ENCODE peak calls at places on chromosomes 4 and X, in nine cellular contexts. V is psoas muscle, B is fibroblast of the aortic adventitia, O is mucosa of descending colon, G is vagina, X is body of pancreas, W is SK-N-SH, N is lower leg skin, E is upper lobe of right lung. D is an unnamed sample.

GRCh38 chrX:68462653-68463052 is 29.4 kb upstream of the OPHN1 start:
- DNase-seq in E (no peak), G (no peak), N (no peak), B (peak), V (no peak), W (no peak), X (peak), O (no peak), D (peak)

GRCh38 chr4:68951078-68951805 is at the start of gene UGT2A3:
- DNase-seq in N (no peak), V (no peak), W (no peak), B (no peak), G (no peak), E (no peak), O (peak), X (peak), D (peak)

GRCh38 chrX:13983734-13984133 is 46.0 kb downstream of the GEMIN8 start:
- DNase-seq in G (no peak), X (no peak), E (no peak), B (no peak), W (no peak), V (no peak), N (no peak), O (no peak), D (peak)

GRCh38 chr4:24551492-24552330 is 32.6 kb downstream of the DHX15 start:
- DNase-seq in B (peak), V (no peak), O (no peak), N (no peak), G (no peak), X (no peak), W (no peak), E (no peak), D (no peak)

GRCh38 chr4:95238554-95238953 is 310.2 kb downstream of the UNC5C start:
- DNase-seq in W (no peak), N (no peak), B (no peak), O (no peak), X (no peak), V (no peak), E (no peak), G (no peak), D (no peak)

GRCh38 chr4:35052546-35052945 is 1191.8 kb downstream of the ARAP2 start:
- DNase-seq in E (no peak), G (no peak), O (no peak), X (no peak), V (no peak), B (no peak), W (no peak), N (no peak), D (no peak)

GRCh38 chr4:142900622-142901021 is 54.5 kb upstream of the INPP4B start:
- DNase-seq in N (no peak), X (no peak), B (no peak), G (no peak), E (no peak), O (no peak), W (no peak), V (no peak), D (no peak)

GRCh38 chr4:8355864-8356565 is 84.5 kb downstream of the ACOX3 start:
- DNase-seq in V (no peak), X (no peak), E (peak), O (no peak), N (no peak), W (no peak), G (no peak), B (peak), D (no peak)

GRCh38 chr4:114600066-114600552 is 1.5 kb downstream of the UGT8 start:
- DNase-seq in E (no peak), N (no peak), V (no peak), X (peak), G (no peak), O (no peak), W (no peak), B (no peak), D (peak)

GRCh38 chrX:100409316-100410082 is 574 bp downstream of the PCDH19 start:
- DNase-seq in E (no peak), N (no peak), O (peak), G (no peak), W (peak), V (peak), X (no peak), B (no peak), D (no peak)

GRCh38 chr4:65599335-65599734 is 71.0 kb downstream of the EPHA5 start:
- DNase-seq in N (no peak), O (no peak), W (no peak), V (no peak), B (peak), E (no peak), X (no peak), G (no peak), D (no peak)

GRCh38 chr4:138894688-138895087 is 120.9 kb upstream of the NOCT start:
- DNase-seq in E (no peak), O (no peak), X (no peak), N (no peak), W (no peak), V (no peak), G (no peak), B (no peak), D (no peak)

GRCh38 chrX:48468693-48469691 is 1.1 kb downstream of the SLC38A5 start:
- DNase-seq in E (no peak), B (no peak), O (no peak), V (no peak), G (no peak), N (no peak), W (no peak), X (no peak), D (peak)

GRCh38 chr4:121360496-121360895 is 20.3 kb downstream of the QRFPR start:
- DNase-seq in V (no peak), W (no peak), N (no peak), E (no peak), G (no peak), O (no peak), B (no peak), X (no peak), D (no peak)

GRCh38 chrX:39470588-39471155 is 627.1 kb downstream of the BCOR start:
- DNase-seq in O (no peak), E (no peak), N (no peak), B (peak), X (no peak), V (no peak), G (no peak), W (no peak), D (no peak)

GRCh38 chr4:186651624-186652023 is 72.0 kb downstream of the FAT1 start:
- DNase-seq in G (no peak), B (peak), W (no peak), O (no peak), N (no peak), E (no peak), V (peak), X (peak), D (no peak)

GRCh38 chrX:63128509-63128908 is 222.6 kb downstream of the SPIN4 start:
- DNase-seq in B (peak), X (peak), V (no peak), G (no peak), N (no peak), W (peak), O (no peak), E (no peak), D (peak)

GRCh38 chr4:72418458-72418857 is 150.6 kb downstream of the ADAMTS3 start:
- DNase-seq in V (peak), B (peak), W (peak), E (no peak), N (no peak), X (peak), G (no peak), O (no peak), D (no peak)

GRCh38 chr4:180028682-180029081 is 2214.5 kb upstream of the TENM3 start:
- DNase-seq in W (peak), O (peak), V (peak), B (no peak), X (peak), N (no peak), E (no peak), G (no peak), D (peak)

GRCh38 chr4:52823478-52824092 is 38.5 kb upstream of the RASL11B start:
- DNase-seq in O (no peak), E (no peak), B (no peak), N (no peak), V (no peak), W (no peak), G (no peak), X (no peak), D (peak)

GRCh38 chr4:4712800-4713528 is 146.5 kb upstream of the MSX1 start:
- DNase-seq in X (no peak), N (no peak), E (no peak), V (no peak), G (no peak), O (no peak), W (no peak), B (no peak), D (no peak)

GRCh38 chr4:184769285-184769825 is 35.5 kb upstream of the CENPU start:
- DNase-seq in O (no peak), X (no peak), E (no peak), B (no peak), N (no peak), V (no peak), G (no peak), W (no peak), D (no peak)

GRCh38 chr4:78634011-78634664 is 82.6 kb downstream of the ANXA3 start:
- DNase-seq in B (peak), G (no peak), V (no peak), N (peak), E (no peak), X (no peak), O (no peak), W (no peak), D (peak)

GRCh38 chr4:5664778-5665177 is 43.6 kb downstream of the EVC2 start:
- DNase-seq in O (no peak), X (no peak), N (no peak), W (no peak), V (no peak), G (no peak), E (no peak), B (no peak), D (no peak)

GRCh38 chr4:38663801-38664703 is at the start of gene KLF3:
- DNase-seq in W (peak), N (peak), O (peak), B (peak), G (no peak), V (peak), E (peak), X (peak), D (peak)

GRCh38 chrX:64206556-64207162 is 1.2 kb upstream of the AMER1 start:
- DNase-seq in W (no peak), X (peak), O (no peak), V (peak), B (peak), E (peak), G (no peak), N (peak), D (peak)

GRCh38 chrX:129534816-129535578 is 5.1 kb upstream of the OCRL start:
- DNase-seq in B (peak), V (no peak), N (no peak), W (no peak), G (no peak), E (no peak), X (no peak), O (no peak), D (no peak)

GRCh38 chrX:3271485-3272186 is 74.8 kb downstream of the MXRA5 start:
- DNase-seq in E (no peak), X (no peak), B (peak), O (no peak), W (no peak), V (no peak), N (no peak), G (no peak), D (no peak)

GRCh38 chrX:107684956-107685385 is 56.7 kb downstream of the PRPS1 start:
- DNase-seq in X (peak), V (peak), B (peak), E (peak), N (peak), O (peak), G (no peak), W (no peak), D (peak)

GRCh38 chrX:126733874-126734273 is 85.7 kb upstream of the PRR32 start:
- DNase-seq in N (no peak), V (no peak), X (no peak), E (no peak), B (no peak), W (no peak), O (no peak), G (no peak), D (no peak)

GRCh38 chr4:182289809-182290208 is 46.6 kb downstream of the TENM3 start:
- DNase-seq in W (no peak), B (no peak), E (no peak), O (no peak), G (no peak), V (no peak), X (no peak), N (no peak), D (no peak)

GRCh38 chr4:87270144-87270543 is 49.7 kb upstream of the KLHL8 start:
- DNase-seq in E (no peak), W (peak), O (no peak), N (no peak), G (no peak), X (peak), V (no peak), B (peak), D (peak)

GRCh38 chr4:1714303-1715001 is 2.3 kb upstream of the SLBP start:
- DNase-seq in G (no peak), B (no peak), N (no peak), X (no peak), E (peak), O (no peak), W (no peak), V (no peak), D (peak)

GRCh38 chr4:15345134-15345533 is 82.7 kb upstream of the C1QTNF7 start:
- DNase-seq in X (no peak), W (no peak), E (no peak), B (no peak), V (no peak), O (no peak), G (no peak), N (no peak), D (no peak)

GRCh38 chrX:134813697-134814096 is 155.4 kb upstream of the PLAC1 start:
- DNase-seq in G (no peak), V (no peak), E (no peak), W (no peak), B (peak), O (no peak), N (no peak), X (no peak), D (no peak)

GRCh38 chr4:25172964-25173917 is 13.0 kb upstream of the SEPSECS start:
- DNase-seq in W (no peak), G (no peak), B (peak), N (peak), V (no peak), E (no peak), X (peak), O (no peak), D (peak)

GRCh38 chrX:86407371-86407770 is 259.1 kb downstream of the DACH2 start:
- DNase-seq in E (no peak), W (no peak), O (no peak), X (no peak), G (no peak), N (no peak), V (no peak), B (no peak), D (no peak)

GRCh38 chr4:159764343-159764952 is 661.6 kb downstream of the RAPGEF2 start:
- DNase-seq in G (no peak), X (peak), V (no peak), W (peak), O (no peak), E (no peak), N (no peak), B (peak), D (peak)

DNA sequence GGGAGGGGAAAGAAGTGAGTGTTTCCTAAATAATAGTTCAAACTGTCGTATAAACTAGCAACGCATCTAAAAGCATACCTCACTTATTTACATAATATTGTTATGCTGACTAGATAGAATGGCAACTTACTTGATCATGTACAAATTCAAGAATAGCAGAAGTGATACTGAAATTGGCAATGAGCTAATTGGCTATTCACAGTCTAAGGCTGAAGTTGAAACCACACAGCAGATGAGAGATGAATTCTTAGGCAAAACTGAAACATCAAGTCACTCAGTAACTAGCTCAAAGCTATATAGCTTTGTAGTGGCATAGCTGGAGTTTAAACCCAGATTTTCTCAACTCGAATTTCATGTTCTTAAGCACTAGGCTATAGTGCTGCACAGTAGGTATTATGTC is 263.5 kb downstream of the NKX6-1 start:
- DNase-seq in B (no peak), W (no peak), G (no peak), X (no peak), V (no peak), E (no peak), N (no peak), O (no peak), D (peak)
- TF ChIP-seq CTCF in B (no peak), W (no peak), G (no peak), X (no peak), V (no peak), E (no peak), N (no peak), O (no peak), D (no peak)

DNA sequence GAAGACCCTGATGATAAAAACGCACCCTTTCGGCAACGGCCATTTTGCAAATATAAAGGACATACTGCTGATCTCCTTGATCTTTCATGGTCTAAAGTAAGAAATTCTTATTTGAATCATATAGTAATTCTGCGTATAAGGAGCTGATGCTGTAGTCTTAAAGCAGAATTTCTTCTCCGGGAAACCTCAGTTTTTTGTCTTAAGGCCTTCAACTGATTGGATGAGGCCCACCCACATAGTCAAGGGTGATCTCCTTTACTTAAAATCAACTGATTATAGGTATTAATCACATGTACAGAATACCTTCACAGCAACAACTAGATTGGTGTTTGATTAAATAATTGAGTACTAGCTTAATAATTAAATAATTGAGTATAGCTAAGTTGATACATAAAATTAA is 62.8 kb upstream of the DOCK11 start:
- DNase-seq in O (no peak), E (no peak), X (no peak), V (no peak), N (no peak), B (no peak), G (no peak), W (no peak), D (no peak)
- H3K4me3 ChIP-seq in O (no peak), E (no peak), X (no peak), V (no peak), N (no peak), B (no peak), G (no peak), W (no peak), D (no peak)

GRCh38 chr4:47513493-47513892 is 28.4 kb downstream of the ATP10D start:
- DNase-seq in W (no peak), V (no peak), O (no peak), X (no peak), E (no peak), N (no peak), G (no peak), B (no peak), D (no peak)

GRCh38 chr4:47510036-47510435 is 25.0 kb downstream of the ATP10D start:
- DNase-seq in E (no peak), V (no peak), B (no peak), N (no peak), W (no peak), O (no peak), X (no peak), G (no peak), D (no peak)

GRCh38 chr4:47505666-47506065 is 20.6 kb downstream of the ATP10D start:
- DNase-seq in X (no peak), V (no peak), E (no peak), B (no peak), W (no peak), G (no peak), O (no peak), N (no peak), D (no peak)

DNA sequence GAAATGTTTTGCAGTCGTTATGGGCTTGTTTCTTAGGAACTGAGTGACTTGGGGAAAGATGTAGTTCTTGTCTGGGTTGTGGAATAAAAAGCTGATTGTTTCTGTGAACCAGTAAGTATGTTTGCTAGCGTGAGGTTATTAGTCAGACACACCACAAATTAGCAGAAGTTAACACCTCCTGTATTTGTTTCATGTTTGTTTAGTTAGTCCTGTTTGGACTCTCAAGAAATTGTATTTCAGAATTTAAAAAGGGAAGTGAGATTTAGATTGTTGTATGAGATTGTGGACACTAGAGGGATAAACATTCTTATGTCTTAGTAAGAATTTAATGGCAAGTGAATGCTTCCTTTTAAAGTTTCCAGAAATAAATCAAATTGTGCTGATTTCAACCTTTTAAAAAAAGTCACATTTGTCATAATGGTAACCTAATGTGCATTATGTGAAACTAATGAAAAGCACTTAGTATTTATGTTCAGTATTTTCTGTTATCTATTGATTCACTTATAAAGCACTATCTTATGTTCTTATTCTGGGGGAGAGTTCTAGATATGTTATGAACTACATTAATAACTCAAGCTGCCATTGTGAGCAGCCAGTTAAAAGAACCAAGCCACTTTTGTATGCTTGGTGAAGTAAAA is 25.6 kb downstream of the ATP10D start:
- DNase-seq in O (no peak), B (peak), X (no peak), V (no peak), G (no peak), E (no peak), W (no peak), N (no peak), D (peak)
- TF ChIP-seq CTCF in O (no peak), B (peak), X (no peak), V (no peak), G (no peak), E (peak), W (peak), N (no peak), D (no peak)

GRCh38 chrX:25029288-25029687 is 13.5 kb upstream of the ARX start:
- DNase-seq in B (no peak), W (no peak), N (no peak), X (no peak), G (no peak), V (no peak), E (no peak), O (no peak), D (no peak)

GRCh38 chrX:25039036-25039435 is 23.3 kb upstream of the ARX start:
- DNase-seq in B (no peak), N (no peak), W (no peak), E (no peak), V (no peak), G (no peak), O (no peak), X (no peak), D (no peak)

GRCh38 chrX:25034889-25035288 is 19.1 kb upstream of the ARX start:
- DNase-seq in W (no peak), O (no peak), X (no peak), N (no peak), B (no peak), G (no peak), E (no peak), V (no peak), D (no peak)
- H3K4me3 ChIP-seq in W (no peak), O (no peak), X (no peak), N (no peak), B (no peak), G (no peak), E (no peak), V (no peak), D (no peak)

GRCh38 chrX:155662297-155662696 is 49.5 kb upstream of the TMLHE start:
- DNase-seq in O (no peak), N (no peak), V (no peak), W (no peak), E (no peak), G (no peak), B (peak), X (no peak), D (peak)
- TF ChIP-seq CTCF in O (no peak), N (no peak), V (no peak), W (peak), E (peak), G (no peak), B (peak), X (no peak), D (peak)

GRCh38 chrX:53442322-53442631 is 8.1 kb upstream of the HSD17B10 start:
- DNase-seq in E (no peak), X (no peak), V (no peak), W (no peak), B (no peak), G (no peak), O (no peak), N (no peak), D (no peak)
- H3K4me3 ChIP-seq in E (no peak), X (no peak), V (peak), W (peak), B (no peak), G (no peak), O (no peak), N (no peak), D (peak)

GRCh38 chr4:59994118-59994517 is 1206.0 kb upstream of the ADGRL3 start:
- DNase-seq in N (no peak), G (no peak), V (no peak), B (no peak), W (no peak), O (no peak), E (no peak), X (no peak), D (peak)
- TF ChIP-seq CTCF in N (no peak), G (no peak), V (no peak), B (no peak), W (no peak), O (no peak), E (no peak), X (no peak), D (peak)

D was measured in GM12865.